ENCODE peak calls at places on chromosome 3, in four cellular contexts. Z is neural crest cell, S is fibroblast of villous mesenchyme, O is A549. R is an unnamed sample.

GRCh38 chr3:36282774-36283173 is 97.5 kb upstream of the STAC start:
- DNase-seq in Z (no peak), S (no peak), O (no peak), R (no peak)

GRCh38 chr3:57227930-57228733 is 603 bp downstream of the APPL1 start:
- DNase-seq in S (peak; percentile 74), O (peak; percentile 26), Z (peak; percentile 32), R (no peak)

GRCh38 chr3:149016669-149017541 is 25.6 kb downstream of the GYG1 start:
- DNase-seq in O (no peak), S (peak; percentile 88), Z (no peak), R (no peak)

GRCh38 chr3:25856902-25857518 is 67.1 kb downstream of the OXSM start:
- DNase-seq in O (peak; percentile 48), Z (no peak), S (peak; percentile 59), R (no peak)

GRCh38 chr3:127083778-127084355 is 101.0 kb downstream of the PLXNA1 start:
- DNase-seq in O (no peak), S (no peak), Z (no peak), R (no peak)

GRCh38 chr3:99845999-99846398 is 28.3 kb downstream of the CMSS1 start:
- DNase-seq in O (no peak), S (no peak), Z (no peak), R (no peak)

GRCh38 chr3:17850448-17850847 is 108.0 kb upstream of the TBC1D5 start:
- DNase-seq in O (no peak), S (peak; percentile 27), Z (no peak), R (no peak)

GRCh38 chr3:38532529-38532928 is 36.4 kb downstream of the EXOG start:
- DNase-seq in S (no peak), O (no peak), Z (no peak), R (no peak)

GRCh38 chr3:126998728-126999127 is 15.8 kb downstream of the PLXNA1 start:
- DNase-seq in S (no peak), O (no peak), Z (no peak), R (no peak)

GRCh38 chr3:129950318-129951046 is 24.0 kb upstream of the TRH start:
- DNase-seq in O (no peak), Z (no peak), S (no peak), R (no peak)

GRCh38 chr3:183534249-183534648 is 21.3 kb downstream of the KLHL6 start:
- DNase-seq in Z (no peak), S (peak; percentile 10), O (peak; percentile 6), R (no peak)

GRCh38 chr3:185927501-185928200 is 10.2 kb downstream of the TRA2B start:
- DNase-seq in S (no peak), O (no peak), Z (no peak), R (no peak)

GRCh38 chr3:72414481-72415016 is 433.7 kb downstream of the SHQ1 start:
- DNase-seq in S (peak; percentile 78), O (no peak), Z (no peak), R (no peak)

GRCh38 chr3:10977864-10978510 is 14.6 kb upstream of the SLC6A1 start:
- DNase-seq in O (no peak), Z (no peak), S (no peak), R (no peak)

GRCh38 chr3:183391460-183391859 is 37.0 kb downstream of the MCF2L2 start:
- DNase-seq in O (no peak), S (no peak), Z (no peak), R (no peak)

GRCh38 chr3:31132132-31132769 is 237.8 kb upstream of the GADL1 start:
- DNase-seq in Z (no peak), O (peak; percentile 37), S (peak; percentile 52), R (no peak)

GRCh38 chr3:24440764-24441464 is 53.7 kb downstream of the THRB start:
- DNase-seq in S (no peak), Z (no peak), O (no peak), R (no peak)

GRCh38 chr3:108552267-108553159 is 36.7 kb downstream of the CIP2A start:
- DNase-seq in O (peak; percentile 53), Z (no peak), S (peak; percentile 65), R (no peak)

GRCh38 chr3:19065027-19065426 is 83.3 kb upstream of the KCNH8 start:
- DNase-seq in S (no peak), O (no peak), Z (no peak), R (no peak)
- TF ChIP-seq CTCF in S (no peak), O (peak; percentile 28), Z (peak; percentile 75), R (no peak)

GRCh38 chr3:14278799-14279705 is 100.4 kb downstream of the LSM3 start:
- DNase-seq in Z (no peak), S (peak; percentile 33), O (no peak), R (no peak)

GRCh38 chr3:14279706-14280061 is 101.1 kb downstream of the LSM3 start:
- DNase-seq in S (no peak), Z (no peak), O (no peak), R (no peak)

GRCh38 chr3:14278265-14278798 is 99.7 kb downstream of the LSM3 start:
- DNase-seq in S (no peak), O (no peak), Z (no peak), R (no peak)

GRCh38 chr3:14275962-14276909 is 97.6 kb downstream of the LSM3 start:
- DNase-seq in S (no peak), O (no peak), Z (no peak), R (no peak)

DNA sequence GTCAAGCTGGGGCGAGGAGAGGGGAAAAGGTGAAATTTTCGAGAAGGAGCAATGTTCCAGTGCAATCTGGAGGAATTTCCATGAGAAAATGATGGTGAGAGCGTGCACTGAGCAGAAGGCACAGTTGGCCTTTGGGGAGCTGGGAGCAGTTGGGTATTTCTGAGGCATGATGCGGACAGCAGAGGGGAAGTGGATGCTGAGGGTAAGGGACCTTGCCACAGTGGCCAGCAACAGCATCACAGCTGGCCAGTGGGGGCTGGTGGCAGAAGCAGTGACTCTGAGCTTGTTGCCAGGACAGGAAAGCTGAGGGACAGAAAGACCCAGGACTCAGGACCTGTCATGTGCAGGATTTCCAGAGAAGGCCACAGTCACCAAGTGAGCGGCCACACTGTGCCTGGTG is 98.9 kb downstream of the LSM3 start:
- DNase-seq in O (no peak), S (no peak), Z (no peak), R (no peak)
- TF ChIP-seq CTCF in O (no peak), S (no peak), Z (no peak), R (no peak)

GRCh38 chr3:159763466-159764210 is 225.0 kb upstream of the IL12A start:
- DNase-seq in Z (peak; percentile 64), O (peak; percentile 88), S (peak; percentile 91), R (peak; percentile 66)
- TF ChIP-seq CTCF in Z (peak; percentile 54), O (peak; percentile 22), S (peak; percentile 30), R (peak; percentile 36)

GRCh38 chr3:133576169-133576568 is 2.7 kb downstream of the CDV3 start:
- DNase-seq in O (no peak), S (no peak), Z (no peak), R (no peak)

GRCh38 chr3:133575121-133575520 is 1.6 kb downstream of the CDV3 start:
- DNase-seq in O (no peak), S (no peak), Z (no peak), R (no peak)

GRCh38 chr3:133573054-133573628 is 345 bp upstream of the CDV3 start:
- DNase-seq in S (peak; percentile 100), Z (peak; percentile 99), O (peak; percentile 99), R (peak; percentile 100)

GRCh38 chr3:133573629-133574194 is at the start of gene CDV3:
- DNase-seq in S (no peak), Z (no peak), O (no peak), R (no peak)

DNA sequence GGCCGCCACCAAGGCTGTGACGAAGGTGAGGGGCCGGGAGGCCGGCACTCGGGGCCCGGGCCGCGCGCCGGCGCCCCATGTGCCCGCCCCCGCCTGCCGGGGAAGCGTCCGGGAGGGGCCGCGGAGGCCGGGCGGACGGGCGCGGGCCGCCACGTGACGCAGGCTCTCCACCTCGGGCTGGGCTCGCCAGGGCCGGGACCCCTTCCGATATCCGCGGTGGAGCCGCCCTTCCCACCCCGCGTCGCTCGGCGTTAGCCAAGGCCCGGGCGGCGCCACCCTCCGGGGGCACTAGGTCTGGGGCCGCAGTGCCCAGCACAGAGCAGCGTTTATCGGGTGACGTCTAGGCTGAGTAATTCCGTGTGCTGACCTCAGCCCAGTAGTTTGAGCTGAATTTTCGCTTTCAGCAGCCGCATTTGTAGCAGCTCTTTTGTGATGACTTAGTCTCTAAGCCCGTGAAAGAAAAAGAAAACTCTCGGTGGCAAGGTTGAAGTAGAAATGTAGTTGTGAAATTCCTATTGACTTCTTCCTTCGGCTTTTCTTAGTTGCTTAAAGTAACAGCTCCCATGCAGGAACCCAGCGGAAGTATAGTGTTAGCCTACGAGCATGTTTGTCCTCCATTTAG is 885 bp downstream of the CDV3 start:
- DNase-seq in S (peak; percentile 82), O (peak; percentile 39), Z (peak; percentile 51), R (peak; percentile 35)
- TF ChIP-seq CTCF in S (no peak), O (no peak), Z (peak; percentile 32), R (no peak)

DNA sequence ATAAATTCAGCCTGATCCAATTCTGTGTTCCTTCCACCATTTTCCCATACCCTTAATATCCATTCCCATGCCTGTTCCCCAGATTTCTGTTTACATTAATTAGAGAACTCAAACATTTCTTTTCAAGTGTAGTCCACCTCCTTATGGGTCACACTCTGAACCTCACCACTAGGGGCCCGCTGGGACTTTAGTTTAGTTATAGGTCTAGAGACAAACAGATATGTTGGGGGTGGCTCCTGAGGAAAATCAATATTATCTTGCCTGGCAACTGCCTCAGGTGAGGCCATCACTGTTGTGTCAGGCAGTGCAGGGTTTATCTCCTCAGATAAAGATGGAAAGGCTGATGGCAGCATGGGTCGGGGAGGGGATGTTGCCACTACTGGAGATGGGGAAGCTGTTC is 72.8 kb downstream of the CLDN1 start:
- DNase-seq in Z (no peak), S (no peak), O (no peak), R (no peak)
- TF ChIP-seq CTCF in Z (peak; percentile 16), S (no peak), O (no peak), R (no peak)

DNA sequence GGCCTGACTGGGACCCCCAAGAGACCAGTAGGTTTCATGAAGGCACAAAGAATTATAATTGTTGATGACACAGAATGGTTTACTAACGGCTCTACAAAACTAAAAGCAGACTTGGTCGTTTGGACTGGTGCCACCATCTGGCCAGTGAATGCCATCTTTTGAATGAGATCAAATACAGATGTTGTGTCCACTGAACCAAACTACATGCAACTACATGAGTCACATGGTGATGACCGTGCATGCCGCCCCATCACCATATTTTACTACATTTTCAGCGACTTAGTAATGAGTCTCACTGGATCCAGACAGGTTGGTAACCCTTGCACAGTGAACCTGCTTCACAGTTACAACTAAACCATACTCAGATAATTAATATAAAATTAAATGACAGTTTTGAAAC is 803.3 kb downstream of the DIPK2A start:
- DNase-seq in O (peak; percentile 7), S (no peak), Z (no peak), R (no peak)
- TF ChIP-seq CTCF in O (no peak), S (no peak), Z (no peak), R (no peak)

GRCh38 chr3:142929109-142929508 is 34.4 kb downstream of the PAQR9 start:
- DNase-seq in Z (no peak), S (peak; percentile 31), O (peak; percentile 82), R (no peak)
- TF ChIP-seq CTCF in Z (peak; percentile 60), S (peak; percentile 39), O (peak; percentile 87), R (no peak)

GRCh38 chr3:85853805-85854204 is 895.0 kb downstream of the CADM2 start:
- DNase-seq in O (no peak), Z (no peak), S (no peak), R (no peak)
- TF ChIP-seq CTCF in O (no peak), Z (no peak), S (no peak), R (no peak)

R was measured in mesothelial cell of epicardium.